ENCODE peak calls at places on chromosome 6, in nine cellular contexts. H is CD4-positive, alpha-beta T cell; J is stimulated activated CD4-positive, alpha-beta T cell treated with anti-CD3 and anti-CD28 coated beads, Interleukin-1b, Interleukin-23, amount 100 ng/mL, for 24 hours; I is stimulated activated effector memory CD8-positive, alpha-beta T cell treated with anti-CD3 and anti-CD28 coated beads, Interleukin-12 subunit alpha, Interleukin-12 subunit beta, amount 100 ng/mL, for 72 hours; L is NCI-H774; Y is RPMI7951; N is natural killer cell; G is Right ventricle myocardium superior; A is HS-27A. S is an unnamed sample.

GRCh38 chr6:1612902-1613301 is 3.2 kb downstream of the FOXC1 start:
- DNase-seq in H (no peak), J (no peak), I (no peak), L (no peak), Y (peak; percentile 57), N (no peak), G (no peak), A (no peak), S (peak; percentile 77)

GRCh38 chr6:52736145-52736544 is 27.1 kb downstream of the GSTA2 start:
- DNase-seq in H (no peak), J (no peak), I (no peak), L (no peak), Y (no peak), N (no peak), G (no peak), A (no peak), S (no peak)

GRCh38 chr6:167125950-167126349 is 3.1 kb downstream of the CCR6 start:
- DNase-seq in H (no peak), J (no peak), I (no peak), L (no peak), Y (no peak), N (no peak), G (no peak), A (no peak), S (no peak)

GRCh38 chr6:170223718-170224693 is 66.9 kb downstream of the DLL1 start:
- DNase-seq in H (no peak), J (no peak), I (no peak), L (peak; percentile 13), Y (no peak), N (no peak), G (no peak), A (no peak), S (no peak)

GRCh38 chr6:70686548-70687133 is 19.0 kb downstream of the SMAP1 start:
- DNase-seq in H (no peak), J (no peak), I (no peak), L (peak; percentile 33), Y (peak; percentile 33), N (no peak), G (no peak), A (no peak), S (no peak)

GRCh38 chr6:113819169-113819830 is 37.8 kb upstream of the MARCKS start:
- DNase-seq in H (no peak), J (no peak), I (no peak), L (peak; percentile 20), Y (no peak), N (no peak), G (no peak), A (no peak), S (no peak)

GRCh38 chr6:125393449-125393858 is 91.7 kb upstream of the HDDC2 start:
- DNase-seq in H (no peak), J (no peak), I (no peak), L (no peak), Y (peak; percentile 24), N (no peak), G (no peak), A (no peak), S (no peak)

GRCh38 chr6:1485678-1486077 is 96.3 kb downstream of the FOXF2 start:
- DNase-seq in H (no peak), J (no peak), I (no peak), L (no peak), Y (peak; percentile 86), N (no peak), G (no peak), A (peak; percentile 57), S (peak; percentile 79)

GRCh38 chr6:141463237-141463977 is 669.3 kb upstream of the GJE1 start:
- DNase-seq in H (no peak), J (no peak), I (no peak), L (no peak), Y (peak; percentile 75), N (no peak), G (no peak), A (no peak), S (peak; percentile 5)

GRCh38 chr6:1762203-1762602 is 152.5 kb downstream of the FOXC1 start:
- DNase-seq in H (no peak), J (no peak), I (no peak), L (no peak), Y (peak; percentile 62), N (no peak), G (no peak), A (no peak), S (no peak)

GRCh38 chr6:148524976-148525375 is 182.3 kb downstream of the SASH1 start:
- DNase-seq in H (no peak), J (no peak), I (no peak), L (no peak), Y (peak; percentile 88), N (no peak), G (no peak), A (no peak), S (peak; percentile 49)

GRCh38 chr6:26197736-26198625 is 110.8 kb downstream of the HFE start:
- DNase-seq in H (peak; percentile 26), J (no peak), I (no peak), L (no peak), Y (peak; percentile 63), N (peak; percentile 39), G (no peak), A (peak; percentile 40), S (no peak)

GRCh38 chr6:158669145-158670035 is 19.5 kb downstream of the SYTL3 start:
- DNase-seq in H (no peak), J (no peak), I (no peak), L (no peak), Y (peak; percentile 37), N (no peak), G (no peak), A (no peak), S (peak; percentile 63)

GRCh38 chr6:37283786-37284185 is 25.8 kb upstream of the TMEM217 start:
- DNase-seq in H (no peak), J (no peak), I (no peak), L (no peak), Y (no peak), N (no peak), G (peak; percentile 81), A (no peak), S (peak; percentile 19)

GRCh38 chr6:12150812-12151432 is 138.8 kb downstream of the HIVEP1 start:
- DNase-seq in H (peak; percentile 13), J (no peak), I (no peak), L (no peak), Y (no peak), N (no peak), G (no peak), A (no peak), S (no peak)

GRCh38 chr6:161105408-161105807 is 113.8 kb downstream of the MAP3K4 start:
- DNase-seq in H (no peak), J (no peak), I (no peak), L (no peak), Y (no peak), N (no peak), G (no peak), A (no peak), S (no peak)

GRCh38 chr6:125918681-125919566 is 37.6 kb upstream of the HINT3 start:
- DNase-seq in H (no peak), J (no peak), I (no peak), L (peak; percentile 51), Y (peak; percentile 89), N (no peak), G (no peak), A (no peak), S (peak; percentile 35)

GRCh38 chr6:50653253-50653652 is 60.1 kb upstream of the TFAP2D start:
- DNase-seq in H (no peak), J (no peak), I (no peak), L (no peak), Y (no peak), N (no peak), G (no peak), A (no peak), S (no peak)

GRCh38 chr6:155247618-155248017 is 16.2 kb upstream of the CLDN20 start:
- DNase-seq in H (no peak), J (no peak), I (no peak), L (no peak), Y (peak; percentile 29), N (no peak), G (no peak), A (peak; percentile 87), S (peak; percentile 84)

GRCh38 chr6:111361648-111362047 is 121.4 kb downstream of the REV3L start:
- DNase-seq in H (no peak), J (no peak), I (no peak), L (no peak), Y (peak; percentile 48), N (no peak), G (no peak), A (no peak), S (peak; percentile 44)

GRCh38 chr6:163346529-163346961 is 68.0 kb upstream of the QKI start:
- DNase-seq in H (no peak), J (no peak), I (no peak), L (no peak), Y (no peak), N (no peak), G (no peak), A (no peak), S (no peak)

S was measured in AG08396.